ENCODE peak calls at places on chromosomes 2 and 18, in four cellular contexts. P is stimulated activated naive CD8-positive, alpha-beta T cell treated with anti-CD3 and anti-CD28 coated beads, Interleukin-15, Interleukin-2, amounts not matched to agents 100 U/mL and 50 U/mL, for 24 hours; B is HL-60; J is kidney glomerular epithelial cell. Q is an unnamed sample.

GRCh38 chr18:36769611-36770314 is 59.0 kb downstream of the TPGS2 start:
- DNase-seq in P (peak; percentile 26), B (peak; percentile 60), J (no peak), Q (no peak)

GRCh38 chr2:5140367-5140766 is 551.8 kb upstream of the SOX11 start:
- DNase-seq in P (no peak), B (no peak), J (peak; percentile 88), Q (no peak)

GRCh38 chr2:89763581-89764485 is 1072.4 kb downstream of the RPIA start:
- DNase-seq in P (no peak), B (no peak), J (no peak), Q (no peak)

GRCh38 chr2:240635998-240636547 is 10.8 kb downstream of the GPR35 start:
- DNase-seq in P (no peak), B (peak; percentile 42), J (no peak), Q (no peak)

GRCh38 chr2:128303095-128303791 is 15.4 kb downstream of the HS6ST1 start:
- DNase-seq in P (no peak), B (no peak), J (no peak), Q (no peak)

GRCh38 chr18:323253-323622 is 55.4 kb upstream of the THOC1 start:
- DNase-seq in P (no peak), B (no peak), J (no peak), Q (no peak)

GRCh38 chr2:97745474-97746172 is 32.2 kb downstream of the ZAP70 start:
- DNase-seq in P (peak; percentile 62), B (no peak), J (no peak), Q (peak; percentile 49)

GRCh38 chr2:237482485-237482884 is 4.6 kb upstream of the MLPH start:
- DNase-seq in P (no peak), B (no peak), J (no peak), Q (no peak)

GRCh38 chr18:7722955-7723354 is 155.8 kb downstream of the PTPRM start:
- DNase-seq in P (no peak), B (no peak), J (peak; percentile 37), Q (no peak)

GRCh38 chr2:7012141-7012809 is 95.1 kb downstream of the RNF144A start:
- DNase-seq in P (no peak), B (no peak), J (no peak), Q (no peak)

GRCh38 chr2:239514753-239515152 is 113.9 kb upstream of the HDAC4 start:
- DNase-seq in P (no peak), B (no peak), J (no peak), Q (no peak)

GRCh38 chr18:6666286-6666685 is 63.2 kb upstream of the ARHGAP28 start:
- DNase-seq in P (no peak), B (no peak), J (no peak), Q (no peak)

GRCh38 chr2:167543721-167544120 is 655.4 kb downstream of the XIRP2 start:
- DNase-seq in P (no peak), B (no peak), J (no peak), Q (no peak)

GRCh38 chr2:236970656-236971010 is 115.1 kb upstream of the COPS8 start:
- DNase-seq in P (no peak), B (no peak), J (no peak), Q (no peak)

GRCh38 chr2:219551863-219552381 is 8.1 kb downstream of the TMEM198 start:
- DNase-seq in P (peak; percentile 22), B (no peak), J (no peak), Q (no peak)

GRCh38 chr18:22709288-22710060 is 223.7 kb upstream of the RBBP8 start:
- DNase-seq in P (no peak), B (no peak), J (peak; percentile 67), Q (no peak)

GRCh38 chr2:23425886-23426283 is 40.9 kb downstream of the KLHL29 start:
- DNase-seq in P (no peak), B (no peak), J (no peak), Q (no peak)

GRCh38 chr2:225120175-225120574 is 77.9 kb upstream of the DOCK10 start:
- DNase-seq in P (no peak), B (no peak), J (no peak), Q (no peak)